ENCODE peak calls at places on chromosomes 6 and 20, in four cellular contexts. J is T-helper 2 cell, Y is heart right ventricle, C is AG09309. N is an unnamed sample.

GRCh38 chr6:8652710-8653109 is 217.4 kb upstream of the SLC35B3 start:
- DNase-seq in J (no peak), C (no peak), Y (no peak), N (no peak)

GRCh38 chr20:20552076-20552475 is 160.4 kb downstream of the RALGAPA2 start:
- DNase-seq in C (no peak), Y (no peak), J (no peak), N (no peak)

GRCh38 chr20:53004267-53004813 is 32.2 kb downstream of the TSHZ2 start:
- DNase-seq in Y (no peak), J (no peak), C (no peak), N (no peak)

GRCh38 chr20:14918981-14919380 is 581.6 kb upstream of the FLRT3 start:
- DNase-seq in Y (no peak), J (no peak), C (no peak), N (no peak)

GRCh38 chr20:52590100-52590499 is 382.1 kb upstream of the TSHZ2 start:
- DNase-seq in C (no peak), J (no peak), Y (no peak), N (no peak)

GRCh38 chr6:13763740-13764381 is 50.5 kb downstream of the MCUR1 start:
- DNase-seq in J (peak), C (no peak), Y (no peak), N (no peak)

GRCh38 chr6:83151114-83151513 is 42.0 kb downstream of the PGM3 start:
- DNase-seq in Y (no peak), J (no peak), C (no peak), N (no peak)

GRCh38 chr20:38143238-38143645 is 21.8 kb downstream of the TGM2 start:
- DNase-seq in Y (no peak), C (no peak), J (no peak), N (no peak)

GRCh38 chr6:38169826-38170526 is 350.4 kb downstream of the ZFAND3 start:
- DNase-seq in J (no peak), Y (no peak), C (no peak), N (no peak)

GRCh38 chr6:153373869-153374268 is 242.8 kb upstream of the RGS17 start:
- DNase-seq in C (no peak), Y (no peak), J (peak), N (no peak)

GRCh38 chr6:401239-401993 is 9.9 kb downstream of the IRF4 start:
- DNase-seq in C (no peak), J (no peak), Y (no peak), N (no peak)

GRCh38 chr6:156593893-156594292 is 183.3 kb upstream of the ARID1B start:
- DNase-seq in C (no peak), J (no peak), Y (no peak), N (no peak)

GRCh38 chr6:131292145-131292938 is 157.1 kb downstream of the AKAP7 start:
- DNase-seq in J (no peak), Y (no peak), C (no peak), N (no peak)

GRCh38 chr6:39546731-39547130 is 178.5 kb downstream of the KIF6 start:
- DNase-seq in Y (no peak), C (no peak), J (no peak), N (no peak)

GRCh38 chr20:14148042-14148441 is 152.7 kb downstream of the MACROD2 start:
- DNase-seq in J (no peak), C (no peak), Y (no peak), N (no peak)

N was measured in CD8-positive, alpha-beta T cell.